ENCODE peak calls at places on chromosome 11, in five cellular contexts. N, Q, Z, U and I are unnamed samples.
A peak's percentile ranks its signal among the peaks of the same experiment; 100 is the strongest.

GRCh38 chr11:57476883-57477506 is 16.7 kb downstream of the RTN4RL2 start:
- DNase-seq in Q (peak; percentile 77), N (peak; percentile 72), U (peak; percentile 79), Z (no peak), I (peak; percentile 79)

GRCh38 chr11:15095736-15096228 is 18.9 kb upstream of the INSC start:
- DNase-seq in U (no peak), N (no peak), Q (no peak), Z (no peak), I (no peak)

GRCh38 chr11:85536438-85536837 is 90.7 kb downstream of the DLG2 start:
- DNase-seq in N (no peak), U (no peak), Z (no peak), Q (no peak), I (no peak)

GRCh38 chr11:44774131-44774530 is 47.4 kb downstream of the TSPAN18 start:
- DNase-seq in N (peak; percentile 37), Z (no peak), Q (no peak), U (no peak), I (no peak)

GRCh38 chr11:107018902-107019493 is 722 bp upstream of the GUCY1A2 start:
- DNase-seq in Z (no peak), N (peak; percentile 29), Q (peak; percentile 52), U (peak; percentile 77), I (peak; percentile 71)

GRCh38 chr11:23023319-23023718 is 163.0 kb upstream of the CCDC179 start:
- DNase-seq in Z (no peak), N (no peak), Q (no peak), U (no peak), I (no peak)

GRCh38 chr11:120121336-120121735 is 16.6 kb downstream of the TRIM29 start:
- DNase-seq in Q (no peak), Z (no peak), N (no peak), U (no peak), I (no peak)

GRCh38 chr11:60987577-60988277 is 16.2 kb downstream of the CD6 start:
- DNase-seq in Q (no peak), Z (no peak), N (no peak), U (no peak), I (no peak)

GRCh38 chr11:6735306-6735705 is 36.5 kb downstream of the OR2AG2 start:
- DNase-seq in U (no peak), Q (no peak), N (no peak), Z (no peak), I (no peak)

GRCh38 chr11:63985812-63986155 is 454 bp upstream of the OTUB1 start:
- DNase-seq in Q (peak; percentile 75), U (peak; percentile 81), Z (no peak), N (peak; percentile 74), I (peak; percentile 83)

GRCh38 chr11:14065153-14065552 is 102.6 kb downstream of the SPON1 start:
- DNase-seq in N (peak; percentile 60), Q (no peak), U (peak; percentile 63), Z (no peak), I (no peak)

GRCh38 chr11:16895306-16895705 is 118.9 kb downstream of the PLEKHA7 start:
- DNase-seq in Z (no peak), Q (no peak), N (no peak), U (no peak), I (no peak)

GRCh38 chr11:67491276-67492068 is 8.6 kb downstream of the AIP start:
- DNase-seq in N (no peak), Z (no peak), Q (no peak), U (no peak), I (no peak)

GRCh38 chr11:5136246-5136645 is 1.9 kb downstream of the OR52A5 start:
- DNase-seq in Q (no peak), U (no peak), Z (no peak), N (no peak), I (no peak)

GRCh38 chr11:106420048-106420665 is 342.7 kb downstream of the AASDHPPT start:
- DNase-seq in Z (no peak), N (no peak), U (no peak), Q (no peak), I (no peak)

GRCh38 chr11:73152086-73152853 is 10.2 kb upstream of the FCHSD2 start:
- DNase-seq in Q (no peak), U (no peak), N (no peak), Z (no peak), I (no peak)

GRCh38 chr11:6453152-6453551 is 12.4 kb upstream of the HPX start:
- DNase-seq in Z (no peak), N (no peak), Q (no peak), U (no peak), I (no peak)

GRCh38 chr11:10664005-10664404 is 29.6 kb downstream of the IRAG1 start:
- DNase-seq in Q (no peak), Z (no peak), U (no peak), N (no peak), I (no peak)

GRCh38 chr11:26622201-26622600 is 50.1 kb upstream of the MUC15 start:
- DNase-seq in Z (no peak), Q (no peak), N (no peak), U (no peak), I (no peak)

GRCh38 chr11:26620282-26621045 is 48.4 kb upstream of the MUC15 start:
- DNase-seq in N (no peak), Q (no peak), U (no peak), Z (no peak), I (no peak)

GRCh38 chr11:26626346-26626745 is 54.3 kb upstream of the MUC15 start:
- DNase-seq in N (no peak), Z (no peak), U (no peak), Q (no peak), I (no peak)

GRCh38 chr11:26621147-26621546 is 49.1 kb upstream of the MUC15 start:
- DNase-seq in Q (no peak), Z (no peak), N (no peak), U (no peak), I (no peak)

GRCh38 chr11:26623076-26623666 is 51.1 kb upstream of the MUC15 start:
- DNase-seq in N (no peak), U (no peak), Z (no peak), Q (no peak), I (peak; percentile 26)
- TF ChIP-seq CTCF in N (no peak), U (no peak), Z (no peak), Q (no peak), I (no peak)

GRCh38 chr11:86932942-86933875 is 22.0 kb downstream of the FZD4 start:
- DNase-seq in U (no peak), Z (no peak), Q (no peak), N (no peak), I (no peak)
- TF ChIP-seq CTCF in U (no peak), Z (no peak), Q (no peak), N (no peak), I (no peak)

GRCh38 chr11:128939591-128939990 is 3.1 kb downstream of the TP53AIP1 start:
- DNase-seq in Q (no peak), N (no peak), U (no peak), Z (no peak), I (no peak)
- TF ChIP-seq CTCF in Q (no peak), N (no peak), U (no peak), Z (no peak), I (no peak)

DNA sequence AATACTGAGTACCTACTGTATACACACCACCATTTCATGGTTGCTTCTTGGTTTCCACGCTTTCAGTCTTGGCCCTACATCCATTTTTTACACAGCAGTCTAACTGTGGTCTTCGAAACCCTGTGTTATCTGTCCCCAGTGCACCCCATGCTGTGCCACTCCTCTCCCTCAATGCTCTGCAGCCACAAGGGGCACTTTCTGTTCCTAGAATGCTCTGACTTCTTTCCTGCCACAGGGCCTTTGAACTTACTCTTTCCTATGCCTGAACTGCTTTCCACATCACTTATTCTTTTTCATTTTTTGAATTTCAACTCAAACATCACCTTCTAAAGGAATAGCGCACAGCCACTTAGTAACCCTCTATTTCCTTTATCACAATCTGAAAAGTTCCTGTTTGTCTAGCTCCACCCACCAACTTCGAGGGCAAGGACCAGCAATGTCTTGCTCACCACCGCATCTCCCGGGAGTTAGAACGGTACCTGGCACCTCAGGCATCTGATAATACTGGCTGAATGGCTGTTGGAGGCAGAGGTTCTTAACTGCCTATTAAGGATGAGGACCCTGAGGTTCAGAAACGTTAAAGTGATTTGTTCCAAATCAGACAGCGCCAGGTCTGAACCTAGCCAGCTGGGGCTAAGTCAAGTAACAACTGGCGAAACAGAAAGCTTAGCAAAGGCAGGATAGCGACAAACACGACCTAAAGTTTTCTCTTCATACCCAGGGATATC is 568 bp downstream of the ALG8 start:
- DNase-seq in U (no peak), Z (peak; percentile 4), Q (peak; percentile 24), N (peak; percentile 39), I (peak; percentile 41)
- TF ChIP-seq CTCF in U (no peak), Z (no peak), Q (no peak), N (no peak), I (no peak)